ENCODE peak calls at places on chromosomes 3 and 15, in five cellular contexts. L is breast epithelium, B is heart right ventricle, A is AG04449, O is A549. F is an unnamed sample.
A peak's percentile ranks its signal among the peaks of the same experiment; 100 is the strongest.

GRCh38 chr3:173869786-173870185 is 472.2 kb downstream of the NLGN1 start:
- DNase-seq in L (no peak), O (no peak), B (no peak), A (no peak), F (no peak)

GRCh38 chr3:80771085-80771484 is 990.4 kb downstream of the GBE1 start:
- DNase-seq in L (no peak), B (no peak), A (no peak), O (no peak), F (peak; percentile 1)

GRCh38 chr3:45143673-45144670 is 2.2 kb downstream of the CDCP1 start:
- DNase-seq in B (no peak), A (no peak), L (no peak), O (no peak), F (no peak)

GRCh38 chr3:156211583-156211982 is 91.2 kb downstream of the KCNAB1 start:
- DNase-seq in B (no peak), A (peak; percentile 9), L (no peak), O (no peak), F (peak; percentile 50)

GRCh38 chr3:43364494-43364893 is 78.2 kb downstream of the SNRK start:
- DNase-seq in O (no peak), A (no peak), L (no peak), B (no peak), F (no peak)

GRCh38 chr3:98359993-98360675 is 6.5 kb downstream of the OR5K4 start:
- DNase-seq in L (no peak), A (no peak), B (no peak), O (no peak), F (peak; percentile 1)

GRCh38 chr3:35721628-35722027 is 82.3 kb downstream of the ARPP21 start:
- DNase-seq in B (no peak), A (no peak), O (no peak), L (no peak), F (no peak)

GRCh38 chr3:149819432-149819831 is 6.4 kb downstream of the RNF13 start:
- DNase-seq in O (no peak), A (no peak), B (no peak), L (no peak), F (no peak)

GRCh38 chr15:73632670-73633058 is 525 bp downstream of the NPTN start:
- DNase-seq in A (no peak), O (no peak), L (no peak), B (no peak), F (no peak)

GRCh38 chr3:21377366-21377765 is 373.6 kb downstream of the ZNF385D start:
- DNase-seq in L (no peak), O (no peak), B (no peak), A (no peak), F (no peak)

GRCh38 chr3:189771842-189772494 is 140.8 kb downstream of the TP63 start:
- DNase-seq in A (no peak), B (no peak), L (no peak), O (no peak), F (no peak)

GRCh38 chr15:24734391-24734790 is 58.8 kb downstream of the NPAP1 start:
- DNase-seq in A (no peak), B (no peak), L (no peak), O (no peak), F (no peak)

GRCh38 chr15:98658831-98659699 is 10.7 kb downstream of the IGF1R start:
- DNase-seq in B (no peak), L (no peak), A (no peak), O (peak; percentile 80), F (peak; percentile 76)

GRCh38 chr15:62412634-62413033 is 247.5 kb upstream of the C2CD4B start:
- DNase-seq in B (no peak), L (no peak), A (no peak), O (no peak), F (no peak)

GRCh38 chr3:14144423-14145075 is 19.7 kb downstream of the TMEM43 start:
- DNase-seq in L (peak; percentile 90), A (peak; percentile 98), B (peak; percentile 43), O (peak; percentile 98), F (peak; percentile 99)

GRCh38 chr3:152197451-152197850 is 71.3 kb upstream of the MBNL1 start:
- DNase-seq in B (no peak), L (no peak), A (no peak), O (no peak), F (peak; percentile 64)

GRCh38 chr3:195451373-195452000 is 8.7 kb upstream of the ACAP2 start:
- DNase-seq in L (no peak), B (no peak), A (no peak), O (no peak), F (no peak)

GRCh38 chr3:13113346-13114335 is 40.4 kb upstream of the IQSEC1 start:
- DNase-seq in A (no peak), L (no peak), O (no peak), B (no peak), F (no peak)

GRCh38 chr3:131363275-131363674 is 18.3 kb upstream of the NUDT16 start:
- DNase-seq in A (no peak), B (no peak), L (no peak), O (no peak), F (no peak)

GRCh38 chr3:131361464-131362421 is 19.8 kb upstream of the NUDT16 start:
- DNase-seq in A (no peak), B (peak; percentile 86), L (peak; percentile 79), O (peak; percentile 36), F (peak; percentile 64)

GRCh38 chr3:131357275-131357674 is 24.3 kb upstream of the NUDT16 start:
- DNase-seq in B (no peak), A (no peak), O (no peak), L (no peak), F (no peak)

GRCh38 chr3:131356006-131356405 is 25.6 kb upstream of the NUDT16 start:
- DNase-seq in B (no peak), O (no peak), L (no peak), A (no peak), F (no peak)

DNA sequence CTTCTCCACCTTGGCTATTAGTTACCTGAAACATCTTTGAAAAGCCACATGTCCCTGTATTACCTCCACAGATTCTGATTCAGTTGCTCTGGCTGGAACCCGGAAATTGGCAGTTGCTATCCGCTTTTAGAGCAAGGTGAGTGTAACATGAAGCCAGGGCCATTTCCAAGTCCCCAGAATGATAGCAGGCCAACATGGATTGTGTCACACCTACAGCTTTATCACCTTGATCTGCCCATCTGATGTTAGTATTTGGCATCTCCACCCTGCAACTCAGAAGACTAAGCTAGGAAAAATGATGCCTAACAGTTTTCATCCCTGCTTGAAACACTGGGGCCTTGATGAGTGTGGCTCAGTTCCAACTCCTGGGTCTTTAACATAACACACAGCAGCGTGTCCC is 21.4 kb upstream of the NUDT16 start:
- DNase-seq in B (no peak), L (no peak), A (no peak), O (no peak), F (no peak)
- H3K4me3 ChIP-seq in B (no peak overlapping the region), L (no peak overlapping the region), A (no peak overlapping the region), O (no peak overlapping the region), F (no peak overlapping the region)

GRCh38 chr15:69943637-69944036 is 154.1 kb downstream of the TLE3 start:
- DNase-seq in A (no peak), B (no peak), O (no peak), L (no peak), F (no peak)

GRCh38 chr15:69939513-69940440 is 157.9 kb downstream of the TLE3 start:
- DNase-seq in A (no peak), L (peak; percentile 23), O (no peak), B (no peak), F (no peak)

GRCh38 chr15:69940441-69940785 is 157.3 kb downstream of the TLE3 start:
- DNase-seq in O (no peak), L (no peak), B (no peak), A (no peak), F (no peak)

GRCh38 chr15:69941931-69942471 is 155.7 kb downstream of the TLE3 start:
- DNase-seq in B (no peak), A (no peak), L (no peak), O (no peak), F (no peak)

DNA sequence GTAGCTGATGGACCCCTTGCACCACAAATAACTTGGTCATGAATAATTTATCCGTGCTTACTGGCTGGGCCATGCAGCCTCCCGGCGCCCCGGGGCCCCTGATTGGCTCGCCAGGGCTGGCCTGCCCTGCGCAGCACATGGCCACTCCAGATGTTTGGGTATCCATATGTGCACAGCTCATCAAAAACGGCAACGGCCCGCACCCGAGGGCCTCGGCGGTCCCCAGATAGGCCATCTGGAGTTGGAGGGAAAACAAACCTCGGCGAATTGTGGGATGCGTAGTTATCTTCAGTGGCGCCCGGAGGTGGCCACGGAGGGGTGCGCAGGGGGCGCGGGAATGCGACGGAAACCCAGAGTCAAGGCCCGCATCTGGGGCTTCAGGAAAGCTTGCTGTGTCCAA is 156.5 kb downstream of the TLE3 start:
- DNase-seq in L (no peak), B (no peak), O (no peak), A (no peak), F (no peak)
- H3K4me3 ChIP-seq in L (no peak overlapping the region), B (no peak overlapping the region), O (no peak overlapping the region), A (no peak overlapping the region), F (no peak overlapping the region)

GRCh38 chr3:129958715-129959114 is 15.8 kb upstream of the TRH start:
- DNase-seq in O (no peak), A (no peak), B (no peak), L (no peak), F (no peak)

GRCh38 chr3:129966876-129967275 is 7.6 kb upstream of the TRH start:
- DNase-seq in L (no peak), O (no peak), A (no peak), B (no peak), F (no peak)

GRCh38 chr3:129965937-129966336 is 8.6 kb upstream of the TRH start:
- DNase-seq in L (no peak), O (no peak), A (no peak), B (no peak), F (no peak)

GRCh38 chr3:129962600-129962999 is 11.9 kb upstream of the TRH start:
- DNase-seq in A (no peak), O (no peak), B (no peak), L (no peak), F (no peak)

DNA sequence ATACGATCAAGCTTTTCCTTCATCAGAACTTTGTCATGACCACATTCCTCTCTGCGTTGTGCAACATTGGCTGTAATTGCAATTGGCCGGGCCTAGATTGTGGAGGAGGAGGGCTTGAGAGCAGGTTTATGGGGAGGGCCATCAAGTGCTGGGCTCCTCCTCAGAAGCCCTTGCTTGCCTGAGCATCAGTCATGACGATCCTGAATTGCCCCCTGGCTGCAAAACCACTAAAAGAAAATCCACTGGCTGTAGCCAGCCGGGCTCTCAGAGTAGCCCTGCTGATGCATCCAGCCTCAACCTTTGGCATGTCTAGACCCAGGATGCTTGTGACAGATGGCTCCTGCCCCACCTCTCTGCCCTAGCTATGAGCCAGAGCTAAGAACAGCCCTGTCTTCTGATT is 13.4 kb upstream of the TRH start:
- DNase-seq in L (no peak), B (no peak), A (no peak), O (no peak), F (no peak)
- H3K4me3 ChIP-seq in L (no peak overlapping the region), B (no peak overlapping the region), A (no peak overlapping the region), O (no peak overlapping the region), F (no peak overlapping the region)

GRCh38 chr3:115626711-115627110 is 3.4 kb downstream of the GAP43 start:
- DNase-seq in A (no peak), L (no peak), O (no peak), B (no peak), F (no peak)

GRCh38 chr3:115624898-115625297 is 1.6 kb downstream of the GAP43 start:
- DNase-seq in O (no peak), L (no peak), B (no peak), A (no peak), F (no peak)

GRCh38 chr3:115624029-115624645 is 827 bp downstream of the GAP43 start:
- DNase-seq in A (no peak), O (no peak), L (no peak), B (no peak), F (no peak)

GRCh38 chr3:115627180-115628074 is 4.1 kb downstream of the GAP43 start:
- DNase-seq in L (no peak), A (no peak), B (no peak), O (no peak), F (no peak)

GRCh38 chr3:115626006-115626409 is 2.7 kb downstream of the GAP43 start:
- DNase-seq in A (no peak), O (no peak), L (no peak), B (no peak), F (no peak)
- H3K4me3 ChIP-seq in A (no peak overlapping the region), O (no peak overlapping the region), L (no peak overlapping the region), B (no peak overlapping the region), F (no peak overlapping the region)

F was measured in cardiac fibroblast.